ENCODE peak calls at places on chromosomes 13 and 19, in five cellular contexts. U, C, T, B and O are unnamed samples.

GRCh38 chr13:39415403-39415802 is 187.6 kb downstream of the LHFPL6 start:
- DNase-seq in U (no peak), C (peak; percentile 54), T (peak; percentile 69), B (peak; percentile 39), O (peak; percentile 16)

GRCh38 chr19:19348266-19348665 is 27.6 kb downstream of the MAU2 start:
- DNase-seq in U (no peak), C (no peak), T (peak; percentile 28), B (no peak), O (no peak)

GRCh38 chr13:25775275-25775674 is 276.5 kb downstream of the SHISA2 start:
- DNase-seq in U (no peak), C (no peak), T (no peak), B (no peak), O (no peak)

GRCh38 chr19:50794074-50794777 is 4.0 kb downstream of the ACP4 start:
- DNase-seq in U (no peak), C (no peak), T (peak; percentile 20), B (peak; percentile 69), O (peak; percentile 66)

GRCh38 chr19:50720921-50721291 is 1.3 kb upstream of the SHANK1 start:
- DNase-seq in U (no peak), C (peak; percentile 38), T (peak; percentile 42), B (no peak), O (no peak)

GRCh38 chr13:46507978-46508377 is 45.0 kb upstream of the LRCH1 start:
- DNase-seq in U (no peak), C (no peak), T (no peak), B (no peak), O (no peak)

GRCh38 chr19:4547303-4548237 is 7.7 kb upstream of the LRG1 start:
- DNase-seq in U (no peak), C (no peak), T (peak; percentile 29), B (peak; percentile 52), O (peak; percentile 51)

GRCh38 chr13:41459754-41460111 is 2.4 kb downstream of the RGCC start:
- DNase-seq in U (no peak), C (no peak), T (no peak), B (no peak), O (no peak)

GRCh38 chr19:13610042-13610691 is 103.9 kb upstream of the CACNA1A start:
- DNase-seq in U (no peak), C (peak; percentile 44), T (no peak), B (no peak), O (peak; percentile 27)

GRCh38 chr19:29524912-29525870 is 603 bp upstream of the VSTM2B start:
- DNase-seq in U (no peak), C (peak; percentile 66), T (no peak), B (no peak), O (no peak)

GRCh38 chr13:35157143-35157755 is 215.2 kb downstream of the NBEA start:
- DNase-seq in U (peak; percentile 61), C (peak; percentile 55), T (peak; percentile 75), B (peak; percentile 40), O (peak; percentile 30)

GRCh38 chr19:39599116-39599515 is 3.2 kb upstream of the LGALS13 start:
- DNase-seq in U (no peak), C (peak; percentile 77), T (peak; percentile 50), B (no peak), O (peak; percentile 36)

GRCh38 chr19:16115309-16116039 is 3.8 kb downstream of the RAB8A start:
- DNase-seq in U (no peak), C (no peak), T (no peak), B (no peak), O (no peak)

GRCh38 chr13:70080030-70080429 is 27.6 kb upstream of the ATXN8OS start:
- DNase-seq in U (no peak), C (no peak), T (no peak), B (no peak), O (no peak)

GRCh38 chr19:12708641-12709040 is 12.2 kb upstream of the FBXW9 start:
- DNase-seq in U (no peak), C (no peak), T (no peak), B (no peak), O (no peak)

GRCh38 chr19:848457-848921 is 3.6 kb upstream of the ELANE start:
- DNase-seq in U (no peak), C (no peak), T (no peak), B (no peak), O (no peak)

GRCh38 chr19:843836-844299 is 3.1 kb downstream of the PRTN3 start:
- DNase-seq in U (no peak), C (peak; percentile 42), T (no peak), B (no peak), O (no peak)

GRCh38 chr19:843180-843835 is 2.5 kb downstream of the PRTN3 start:
- DNase-seq in U (no peak), C (peak; percentile 79), T (no peak), B (peak; percentile 56), O (peak; percentile 40)

GRCh38 chr19:844300-844971 is 3.6 kb downstream of the PRTN3 start:
- DNase-seq in U (no peak), C (peak; percentile 46), T (no peak), B (no peak), O (no peak)

GRCh38 chr19:845707-846481 is 5.1 kb downstream of the PRTN3 start:
- DNase-seq in U (no peak), C (peak; percentile 39), T (no peak), B (no peak), O (no peak)
- TF ChIP-seq CTCF in U (no peak), C (no peak), T (no peak), B (no peak), O (no peak)

GRCh38 chr13:91592050-91593014 is 193.9 kb downstream of the GPC5 start:
- DNase-seq in U (no peak), C (no peak), T (no peak), B (no peak), O (no peak)

GRCh38 chr13:91601273-91601672 is 202.9 kb downstream of the GPC5 start:
- DNase-seq in U (no peak), C (no peak), T (no peak), B (no peak), O (no peak)

GRCh38 chr13:91598655-91599054 is 200.2 kb downstream of the GPC5 start:
- DNase-seq in U (no peak), C (no peak), T (no peak), B (no peak), O (no peak)

GRCh38 chr13:91596832-91597231 is 198.4 kb downstream of the GPC5 start:
- DNase-seq in U (no peak), C (no peak), T (no peak), B (no peak), O (no peak)

GRCh38 chr13:91595677-91596076 is 197.3 kb downstream of the GPC5 start:
- DNase-seq in U (no peak), C (no peak), T (no peak), B (no peak), O (no peak)
- TF ChIP-seq CTCF in U (no peak), C (no peak), T (no peak), B (no peak), O (no peak)

GRCh38 chr13:20353973-20354372 is 121.9 kb upstream of the GJB6 start:
- DNase-seq in U (no peak), C (no peak), T (peak; percentile 70), B (no peak), O (no peak)
- TF ChIP-seq CTCF in U (peak; percentile 15), C (peak; percentile 4), T (peak; percentile 32), B (no peak), O (no peak)

DNA sequence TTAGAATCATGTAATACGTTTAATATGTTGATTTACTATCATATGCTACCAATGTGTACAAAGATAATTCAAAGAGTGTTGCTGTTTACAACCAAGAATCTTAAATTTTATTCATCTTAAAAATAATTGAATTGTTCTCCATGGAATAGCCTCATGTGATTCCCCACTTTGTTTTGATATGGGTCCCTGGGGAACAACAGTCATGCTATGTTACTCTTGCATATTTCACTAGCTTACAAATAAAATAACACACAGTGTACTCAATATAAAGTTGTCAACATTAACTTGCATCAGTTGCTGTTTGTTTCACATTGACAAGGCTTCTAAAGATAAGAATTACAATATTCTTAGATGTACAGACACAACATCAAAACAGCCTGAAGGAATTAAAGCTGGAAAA is 2.3 kb downstream of the ENOX1 start:
- DNase-seq in U (no peak), C (no peak), T (peak; percentile 89), B (no peak), O (no peak)
- TF ChIP-seq CTCF in U (no peak), C (no peak), T (no peak), B (no peak), O (no peak)

DNA sequence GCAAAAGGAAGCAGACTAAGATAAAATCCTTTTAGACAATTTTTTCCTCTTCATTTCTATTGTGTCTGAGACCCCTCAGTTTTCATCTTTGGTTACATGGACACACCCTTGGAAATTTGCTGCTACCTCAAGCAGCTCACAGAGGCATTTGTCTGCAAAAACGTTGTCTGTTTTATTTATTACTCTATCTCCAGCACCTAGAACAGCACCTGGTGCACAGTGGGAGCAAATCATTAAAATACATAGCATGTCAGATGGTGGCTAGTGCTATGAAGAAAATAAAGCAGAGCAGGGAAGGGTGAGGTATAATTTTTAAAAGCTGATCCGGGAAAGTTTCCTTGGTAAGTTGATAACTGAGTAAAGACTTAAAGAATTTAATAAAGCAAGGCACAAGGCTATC is 14.3 kb upstream of the FAM124A start:
- DNase-seq in U (no peak), C (no peak), T (no peak), B (no peak), O (no peak)
- TF ChIP-seq CTCF in U (no peak), C (no peak), T (no peak), B (no peak), O (no peak)

DNA sequence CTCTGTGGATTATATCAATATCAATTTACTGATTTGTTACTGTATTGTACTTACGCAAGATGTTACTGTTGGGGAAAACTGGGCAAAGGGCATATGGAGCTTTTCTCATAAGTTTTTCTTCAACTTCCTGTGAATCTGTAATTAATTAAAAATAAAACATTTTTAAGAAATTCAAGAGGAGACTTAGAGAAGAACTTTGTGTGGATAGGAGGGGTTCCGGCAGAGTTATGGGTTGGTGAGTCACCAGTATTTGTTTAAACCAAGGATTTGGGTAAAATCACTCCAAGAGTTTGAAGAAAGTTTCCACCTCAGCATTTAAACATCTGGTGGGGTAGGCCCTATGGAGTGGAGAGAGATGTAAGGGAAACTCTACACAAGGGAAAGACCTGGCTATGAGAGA is 379.6 kb downstream of the TSHZ3 start:
- DNase-seq in U (no peak), C (no peak), T (no peak), B (no peak), O (no peak)
- TF ChIP-seq CTCF in U (no peak), C (no peak), T (no peak), B (no peak), O (no peak)

DNA sequence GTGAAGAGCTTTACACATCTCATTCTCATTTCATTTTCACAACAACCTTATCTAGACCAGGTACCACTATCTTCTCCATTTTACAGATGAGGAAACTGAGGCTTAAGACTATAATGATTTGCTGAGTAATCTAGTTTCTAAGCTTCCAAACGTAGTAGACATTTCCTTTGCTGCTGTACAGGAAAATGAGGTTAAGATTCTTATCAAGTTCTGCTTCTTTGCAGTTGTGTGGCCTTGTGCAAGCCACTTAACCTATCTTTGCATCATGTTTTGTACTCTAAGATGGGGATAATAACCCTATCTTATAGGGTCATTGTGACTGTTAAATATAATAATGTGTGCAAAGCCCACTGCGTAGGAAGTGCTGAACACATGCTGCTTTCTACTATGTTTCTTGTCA is 307.9 kb downstream of the HS6ST3 start:
- DNase-seq in U (no peak), C (no peak), T (no peak), B (no peak), O (no peak)
- TF ChIP-seq CTCF in U (no peak), C (no peak), T (no peak), B (no peak), O (no peak)